ENCODE peak calls at places on chromosomes 7 and 10, in four cellular contexts. Q is K562, O is HepG2, B is H1. V is an unnamed sample.
A peak's percentile ranks its signal among the peaks of the same experiment; 100 is the strongest.

GRCh38 chr10:13788701-13789447 is 202.1 kb downstream of the PRPF18 start:
- DNase-seq in O (no peak), B (no peak), Q (no peak), V (no peak)

GRCh38 chr7:73635428-73636200 is 11.3 kb upstream of the MLXIPL start:
- DNase-seq in O (no peak), Q (no peak), B (no peak), V (no peak)

GRCh38 chr10:37754538-37755323 is 102.7 kb downstream of the ZNF248 start:
- DNase-seq in B (no peak), O (peak; percentile 64), Q (peak; percentile 11), V (peak; percentile 7)

GRCh38 chr10:73910401-73910763 is 550 bp upstream of the PLAU start:
- DNase-seq in B (no peak), O (peak; percentile 65), Q (peak; percentile 43), V (no peak)

GRCh38 chr10:72007246-72007892 is 43.2 kb downstream of the CHST3 start:
- DNase-seq in O (no peak), B (no peak), Q (peak; percentile 67), V (no peak)

GRCh38 chr10:108250954-108251620 is 1086.6 kb upstream of the SORCS1 start:
- DNase-seq in B (no peak), Q (no peak), O (no peak), V (no peak)

GRCh38 chr7:92158660-92159575 is 20.0 kb downstream of the LRRD1 start:
- DNase-seq in B (no peak), Q (no peak), O (no peak), V (no peak)

GRCh38 chr7:29483219-29484104 is 80.2 kb upstream of the PRR15 start:
- DNase-seq in Q (no peak), B (no peak), O (peak; percentile 98), V (no peak)

GRCh38 chr7:155291045-155291530 is 6.6 kb upstream of the INSIG1 start:
- DNase-seq in Q (peak; percentile 92), B (no peak), O (peak; percentile 2), V (peak; percentile 80)

GRCh38 chr10:127690176-127690575 is 46.8 kb upstream of the FOXI2 start:
- DNase-seq in B (no peak), O (no peak), Q (no peak), V (no peak)

GRCh38 chr10:48266528-48266927 is 8.0 kb downstream of the FRMPD2 start:
- DNase-seq in B (no peak), O (no peak), Q (no peak), V (no peak)

GRCh38 chr7:98223898-98224700 is 12.9 kb downstream of the BHLHA15 start:
- DNase-seq in Q (no peak), B (no peak), O (no peak), V (no peak)

GRCh38 chr10:105774351-105774750 is 1133.3 kb downstream of the SORCS3 start:
- DNase-seq in O (no peak), Q (no peak), B (no peak), V (no peak)

GRCh38 chr10:126088144-126088543 is 191.8 kb downstream of the FANK1 start:
- DNase-seq in Q (no peak), O (no peak), B (no peak), V (no peak)

GRCh38 chr7:78006063-78006755 is 207.6 kb downstream of the PHTF2 start:
- DNase-seq in O (no peak), Q (no peak), B (no peak), V (no peak)

GRCh38 chr10:129897851-129898463 is 66.1 kb downstream of the EBF3 start:
- DNase-seq in B (no peak), O (no peak), Q (no peak), V (no peak)

GRCh38 chr10:132977076-132977475 is 34.7 kb upstream of the CFAP46 start:
- DNase-seq in Q (no peak), O (no peak), B (no peak), V (no peak)

GRCh38 chr10:86179961-86180360 is 186.6 kb downstream of the GRID1 start:
- DNase-seq in B (no peak), O (no peak), Q (no peak), V (no peak)

GRCh38 chr10:18224626-18225445 is 84.6 kb downstream of the CACNB2 start:
- DNase-seq in Q (no peak), O (no peak), B (no peak), V (no peak)

GRCh38 chr10:13087601-13087985 is 12.4 kb upstream of the OPTN start:
- DNase-seq in B (no peak), Q (no peak), O (no peak), V (no peak)

GRCh38 chr7:22193361-22194016 is 163.5 kb downstream of the RAPGEF5 start:
- DNase-seq in Q (no peak), B (no peak), O (no peak), V (no peak)

GRCh38 chr7:71173955-71174354 is 42.0 kb downstream of the GALNT17 start:
- DNase-seq in Q (no peak), O (no peak), B (no peak), V (no peak)

GRCh38 chr7:142554555-142555532 is 194.4 kb upstream of the PRSS1 start:
- DNase-seq in Q (no peak), O (no peak), B (no peak), V (no peak)

GRCh38 chr10:4132216-4132556 is 347.2 kb upstream of the KLF6 start:
- DNase-seq in O (no peak), Q (no peak), B (no peak), V (no peak)

GRCh38 chr10:4127518-4128315 is 342.7 kb upstream of the KLF6 start:
- DNase-seq in O (peak; percentile 26), Q (no peak), B (no peak), V (no peak)

GRCh38 chr10:4131407-4132215 is 346.6 kb upstream of the KLF6 start:
- DNase-seq in B (no peak), Q (no peak), O (no peak), V (no peak)

GRCh38 chr10:4129866-4130455 is 345.0 kb upstream of the KLF6 start:
- DNase-seq in Q (no peak), O (no peak), B (no peak), V (no peak)

GRCh38 chr10:4130685-4131084 is 345.7 kb upstream of the KLF6 start:
- DNase-seq in Q (no peak), B (no peak), O (no peak), V (no peak)
- TF ChIP-seq ATF3 in Q (no peak), B (no peak), O (no peak), V (no peak)

DNA sequence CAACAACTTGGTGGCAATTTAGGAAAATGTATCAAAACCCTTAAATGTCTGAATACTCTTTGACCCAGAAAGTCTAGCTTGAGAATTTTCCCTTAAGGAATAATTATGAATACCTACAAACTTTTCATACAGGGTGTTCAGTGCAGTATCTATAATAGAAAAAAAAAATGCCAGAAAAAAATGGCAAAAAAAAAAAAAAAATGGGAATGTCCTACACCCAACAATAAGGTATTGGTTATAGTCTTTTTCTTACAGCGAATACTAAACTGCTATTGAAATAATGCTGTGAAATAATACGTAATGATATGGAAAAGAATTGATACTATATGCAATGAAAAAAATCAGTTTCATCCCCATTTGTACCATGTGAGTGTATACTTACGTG is 44.3 kb downstream of the ZNF800 start:
- DNase-seq in Q (no peak), B (no peak), O (no peak), V (no peak)
- TF ChIP-seq ZNF274 in Q (no peak), B (no peak), O (no peak), V (no peak)

DNA sequence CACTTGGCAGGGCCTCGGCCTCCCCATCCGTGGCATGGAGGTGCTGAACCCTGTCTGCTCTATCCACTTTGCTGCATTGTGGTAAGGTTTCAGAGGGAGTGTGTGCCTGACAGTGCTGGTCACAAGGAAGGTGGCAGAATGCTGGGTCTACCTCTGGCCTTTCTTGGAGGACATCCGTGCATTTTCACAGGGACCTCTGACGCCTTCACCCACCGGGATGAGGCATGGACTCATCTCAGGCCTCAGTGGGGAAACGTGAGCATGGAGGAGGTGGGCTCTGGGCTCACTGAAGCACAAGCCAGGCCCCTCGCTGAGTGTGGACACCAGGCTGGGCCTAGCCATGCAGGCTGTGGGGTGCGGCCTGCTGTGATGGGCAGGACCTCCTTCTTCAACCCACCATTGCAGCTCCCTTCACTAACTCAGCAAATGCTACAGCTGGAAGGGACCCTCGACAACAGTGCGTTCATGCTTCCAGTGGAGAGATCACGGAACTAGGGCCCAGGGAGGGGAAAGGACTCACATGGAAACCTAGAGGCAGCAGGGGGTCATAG is 8.6 kb downstream of the TBATA start:
- DNase-seq in B (no peak), O (no peak), Q (no peak), V (no peak)
- TF ChIP-seq ATF3 in B (no peak), O (no peak), Q (no peak), V (no peak)

GRCh38 chr10:110008518-110009339 is 945 bp downstream of the ADD3 start:
- DNase-seq in Q (no peak), B (no peak), O (peak; percentile 52), V (no peak)
- TF ChIP-seq ZNF274 in Q (no peak), B (no peak), O (no peak), V (no peak)

GRCh38 chr10:16505168-16505567 is 16.5 kb downstream of the C1QL3 start:
- DNase-seq in O (no peak), Q (no peak), B (no peak), V (no peak)
- TF ChIP-seq ATF3 in O (no peak), Q (no peak), B (no peak), V (no peak)

DNA sequence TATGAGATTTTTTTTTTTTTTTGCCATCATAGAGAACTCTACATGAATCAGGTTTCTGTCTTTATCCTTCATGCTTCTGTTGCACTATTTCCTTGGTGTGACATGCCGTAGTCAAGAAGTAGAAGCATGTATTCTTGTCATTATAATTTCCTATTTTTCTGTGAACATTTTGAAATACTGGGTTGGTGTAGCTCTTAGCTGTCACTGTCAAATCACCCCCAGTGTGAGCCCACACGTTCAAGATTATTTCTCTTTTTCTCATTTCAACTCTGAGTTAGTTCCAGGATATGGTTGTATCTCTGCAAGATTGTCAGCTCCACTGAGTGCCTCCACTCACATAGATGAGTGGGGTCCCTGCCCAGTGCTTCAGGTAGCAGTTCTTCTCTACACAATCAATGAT is 209.5 kb downstream of the NRG3 start:
- DNase-seq in Q (no peak), B (no peak), O (no peak), V (no peak)
- TF ChIP-seq ZNF274 in Q (no peak), B (no peak), O (no peak), V (no peak)

GRCh38 chr10:99631496-99631895 is 11.3 kb upstream of the SLC25A28 start:
- DNase-seq in B (no peak), O (no peak), Q (no peak), V (no peak)

GRCh38 chr10:99629625-99629978 is 9.4 kb upstream of the SLC25A28 start:
- DNase-seq in Q (no peak), O (no peak), B (no peak), V (no peak)

GRCh38 chr10:99630991-99631390 is 10.8 kb upstream of the SLC25A28 start:
- DNase-seq in Q (no peak), B (no peak), O (no peak), V (no peak)

GRCh38 chr10:99628923-99629624 is 8.8 kb upstream of the SLC25A28 start:
- DNase-seq in Q (no peak), B (no peak), O (no peak), V (no peak)

GRCh38 chr10:99630439-99630838 is 10.2 kb upstream of the SLC25A28 start:
- DNase-seq in Q (no peak), O (peak; percentile 55), B (no peak), V (peak; percentile 26)
- TF ChIP-seq ATF3 in Q (no peak), O (no peak), B (no peak), V (no peak)